ENCODE peak calls at places on chromosomes 11 and 22, in eight cellular contexts. One of them, this sample, is unnamed.

GRCh38 chr22:24402460-24403192 is 24.8 kb upstream of the ADORA2A start:
- DNase-seq in thoracic aorta: peak; percentile 83
- DNase-seq in IMR-90: peak; percentile 94
- DNase-seq in neural progenitor cell: no peak
- DNase-seq in adrenal gland: peak; percentile 91
- DNase-seq in astrocyte of the spinal cord: peak; percentile 89
- DNase-seq in cardiac fibroblast: peak; percentile 94
- DNase-seq in Peyer's patch: peak; percentile 34
- DNase-seq in this sample: no peak

GRCh38 chr11:8828580-8829358 is 82.2 kb upstream of the AKIP1 start:
- DNase-seq in thoracic aorta: no peak
- DNase-seq in IMR-90: peak; percentile 70
- DNase-seq in neural progenitor cell: no peak
- DNase-seq in adrenal gland: peak; percentile 41
- DNase-seq in astrocyte of the spinal cord: peak; percentile 41
- DNase-seq in cardiac fibroblast: no peak
- DNase-seq in Peyer's patch: no peak
- DNase-seq in this sample: no peak

GRCh38 chr22:39292561-39293074 is 26.8 kb downstream of the RPL3 start:
- DNase-seq in thoracic aorta: peak; percentile 80
- DNase-seq in IMR-90: peak; percentile 92
- DNase-seq in neural progenitor cell: peak; percentile 77
- DNase-seq in adrenal gland: peak; percentile 98
- DNase-seq in astrocyte of the spinal cord: peak; percentile 96
- DNase-seq in cardiac fibroblast: peak; percentile 93
- DNase-seq in Peyer's patch: peak; percentile 45
- DNase-seq in this sample: peak; percentile 34

GRCh38 chr11:113907681-113908080 is 3.1 kb downstream of the HTR3B start:
- DNase-seq in thoracic aorta: no peak
- DNase-seq in IMR-90: no peak
- DNase-seq in neural progenitor cell: no peak
- DNase-seq in adrenal gland: no peak
- DNase-seq in astrocyte of the spinal cord: no peak
- DNase-seq in cardiac fibroblast: no peak
- DNase-seq in Peyer's patch: no peak
- DNase-seq in this sample: no peak

GRCh38 chr11:134443246-134443645 is 31.2 kb upstream of the B3GAT1 start:
- DNase-seq in thoracic aorta: no peak
- DNase-seq in IMR-90: no peak
- DNase-seq in neural progenitor cell: no peak
- DNase-seq in adrenal gland: no peak
- DNase-seq in astrocyte of the spinal cord: no peak
- DNase-seq in cardiac fibroblast: no peak
- DNase-seq in Peyer's patch: no peak
- DNase-seq in this sample: no peak

GRCh38 chr11:119363081-119363861 is 16.8 kb upstream of the MFRP start:
- DNase-seq in thoracic aorta: no peak
- DNase-seq in IMR-90: no peak
- DNase-seq in neural progenitor cell: no peak
- DNase-seq in adrenal gland: peak; percentile 59
- DNase-seq in astrocyte of the spinal cord: no peak
- DNase-seq in cardiac fibroblast: no peak
- DNase-seq in Peyer's patch: no peak
- DNase-seq in this sample: no peak

GRCh38 chr11:32052218-32052617 is 38.7 kb upstream of the RCN1 start:
- DNase-seq in thoracic aorta: no peak
- DNase-seq in IMR-90: peak; percentile 58
- DNase-seq in neural progenitor cell: peak; percentile 71
- DNase-seq in adrenal gland: peak; percentile 63
- DNase-seq in astrocyte of the spinal cord: peak; percentile 55
- DNase-seq in cardiac fibroblast: peak; percentile 73
- DNase-seq in Peyer's patch: peak; percentile 27
- DNase-seq in this sample: peak; percentile 71

GRCh38 chr11:73396985-73397384 is 20.8 kb downstream of the RELT start:
- DNase-seq in thoracic aorta: no peak
- DNase-seq in IMR-90: no peak
- DNase-seq in neural progenitor cell: no peak
- DNase-seq in adrenal gland: no peak
- DNase-seq in astrocyte of the spinal cord: no peak
- DNase-seq in cardiac fibroblast: no peak
- DNase-seq in Peyer's patch: no peak
- DNase-seq in this sample: no peak

GRCh38 chr22:45994516-45995404 is 17.8 kb upstream of the WNT7B start:
- DNase-seq in thoracic aorta: no peak
- DNase-seq in IMR-90: peak; percentile 44
- DNase-seq in neural progenitor cell: peak; percentile 77
- DNase-seq in adrenal gland: peak; percentile 88
- DNase-seq in astrocyte of the spinal cord: peak; percentile 49
- DNase-seq in cardiac fibroblast: peak; percentile 68
- DNase-seq in Peyer's patch: peak; percentile 74
- DNase-seq in this sample: peak; percentile 99

GRCh38 chr22:30267382-30268302 is 991 bp upstream of the OSM start:
- DNase-seq in thoracic aorta: no peak
- DNase-seq in IMR-90: no peak
- DNase-seq in neural progenitor cell: no peak
- DNase-seq in adrenal gland: no peak
- DNase-seq in astrocyte of the spinal cord: no peak
- DNase-seq in cardiac fibroblast: no peak
- DNase-seq in Peyer's patch: peak; percentile 56
- DNase-seq in this sample: no peak

GRCh38 chr11:67389477-67389876 is 2.3 kb upstream of the RAD9A start:
- DNase-seq in thoracic aorta: no peak
- DNase-seq in IMR-90: no peak
- DNase-seq in neural progenitor cell: peak; percentile 66
- DNase-seq in adrenal gland: peak; percentile 44
- DNase-seq in astrocyte of the spinal cord: no peak
- DNase-seq in cardiac fibroblast: no peak
- DNase-seq in Peyer's patch: peak; percentile 67
- DNase-seq in this sample: peak; percentile 64

GRCh38 chr22:28139993-28140392 is 220.9 kb upstream of the PITPNB start:
- DNase-seq in thoracic aorta: no peak
- DNase-seq in IMR-90: peak; percentile 93
- DNase-seq in neural progenitor cell: no peak
- DNase-seq in adrenal gland: no peak
- DNase-seq in astrocyte of the spinal cord: peak; percentile 86
- DNase-seq in cardiac fibroblast: peak; percentile 95
- DNase-seq in Peyer's patch: no peak
- DNase-seq in this sample: no peak

GRCh38 chr22:33326540-33327295 is 268.5 kb upstream of the SYN3 start:
- DNase-seq in thoracic aorta: no peak
- DNase-seq in IMR-90: no peak
- DNase-seq in neural progenitor cell: no peak
- DNase-seq in adrenal gland: no peak
- DNase-seq in astrocyte of the spinal cord: no peak
- DNase-seq in cardiac fibroblast: no peak
- DNase-seq in Peyer's patch: no peak
- DNase-seq in this sample: no peak

GRCh38 chr11:129248618-129249017 is 56.5 kb upstream of the ARHGAP32 start:
- DNase-seq in thoracic aorta: no peak
- DNase-seq in IMR-90: peak; percentile 80
- DNase-seq in neural progenitor cell: no peak
- DNase-seq in adrenal gland: no peak
- DNase-seq in astrocyte of the spinal cord: peak; percentile 66
- DNase-seq in cardiac fibroblast: peak; percentile 76
- DNase-seq in Peyer's patch: no peak
- DNase-seq in this sample: no peak

GRCh38 chr11:6611092-6612007 is 666 bp downstream of the TAF10 start:
- DNase-seq in thoracic aorta: no peak
- DNase-seq in IMR-90: peak; percentile 21
- DNase-seq in neural progenitor cell: peak; percentile 48
- DNase-seq in adrenal gland: peak; percentile 44
- DNase-seq in astrocyte of the spinal cord: peak; percentile 19
- DNase-seq in cardiac fibroblast: peak; percentile 39
- DNase-seq in Peyer's patch: peak; percentile 28
- DNase-seq in this sample: no peak

GRCh38 chr11:67644472-67645418 is 5.2 kb upstream of the TBX10 start:
- DNase-seq in thoracic aorta: no peak
- DNase-seq in IMR-90: no peak
- DNase-seq in neural progenitor cell: no peak
- DNase-seq in adrenal gland: no peak
- DNase-seq in astrocyte of the spinal cord: no peak
- DNase-seq in cardiac fibroblast: no peak
- DNase-seq in Peyer's patch: no peak
- DNase-seq in this sample: no peak

GRCh38 chr11:93817426-93818348 is 32.7 kb downstream of the VSTM5 start:
- DNase-seq in thoracic aorta: no peak
- DNase-seq in IMR-90: no peak
- DNase-seq in neural progenitor cell: no peak
- DNase-seq in adrenal gland: no peak
- DNase-seq in astrocyte of the spinal cord: no peak
- DNase-seq in cardiac fibroblast: peak; percentile 33
- DNase-seq in Peyer's patch: no peak
- DNase-seq in this sample: no peak

GRCh38 chr22:24697671-24698082 is 76.8 kb downstream of the PIWIL3 start:
- DNase-seq in thoracic aorta: no peak
- DNase-seq in IMR-90: no peak
- DNase-seq in neural progenitor cell: no peak
- DNase-seq in adrenal gland: peak; percentile 47
- DNase-seq in astrocyte of the spinal cord: no peak
- DNase-seq in cardiac fibroblast: no peak
- DNase-seq in Peyer's patch: no peak
- DNase-seq in this sample: no peak

DNA sequence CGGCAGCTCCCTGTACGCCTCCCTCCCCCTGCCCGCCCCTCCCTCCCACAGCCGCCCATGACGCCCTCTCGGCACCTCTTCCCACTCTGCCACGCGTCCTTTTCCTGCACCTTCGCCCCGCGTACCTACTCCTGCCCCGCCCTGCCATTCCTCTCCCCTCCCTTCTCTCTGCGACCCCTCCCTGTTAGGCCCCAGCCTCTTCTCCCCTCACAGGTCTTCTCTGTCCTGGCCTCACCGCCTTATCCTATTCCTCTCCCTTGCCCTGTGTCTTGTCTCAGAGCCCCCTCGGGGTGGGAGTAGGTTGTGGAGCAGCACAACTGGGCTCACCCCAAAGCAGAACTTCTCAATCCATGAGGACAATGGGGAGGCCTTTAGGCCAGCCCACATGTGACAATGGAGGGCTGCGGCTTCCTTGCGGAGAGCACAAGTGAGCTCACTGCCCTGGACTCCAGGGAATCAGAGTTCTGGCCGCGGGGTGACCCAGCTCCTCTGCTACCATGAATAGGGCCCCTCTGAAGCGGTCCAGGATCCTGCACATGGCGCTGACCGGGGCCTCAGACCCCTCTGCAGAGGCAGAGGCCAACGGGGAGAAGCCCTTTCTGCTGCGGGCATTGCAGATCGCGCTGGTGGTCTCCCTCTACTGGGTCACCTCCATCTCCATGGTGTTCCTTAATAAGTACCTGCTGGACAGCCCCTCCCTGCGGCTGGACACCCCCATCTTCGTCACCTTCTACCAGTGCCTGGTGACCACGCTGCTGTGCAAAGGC is 539 bp downstream of the SLC35C1 start:
- DNase-seq in thoracic aorta: no peak
- DNase-seq in IMR-90: peak; percentile 78
- DNase-seq in neural progenitor cell: peak; percentile 70
- DNase-seq in adrenal gland: peak; percentile 57
- DNase-seq in astrocyte of the spinal cord: peak; percentile 71
- DNase-seq in cardiac fibroblast: peak; percentile 78
- DNase-seq in Peyer's patch: no peak
- DNase-seq in this sample: peak; percentile 17
- TF ChIP-seq CTCF in thoracic aorta: no peak
- TF ChIP-seq CTCF in IMR-90: no peak
- TF ChIP-seq CTCF in neural progenitor cell: no peak
- TF ChIP-seq CTCF in adrenal gland: no peak
- TF ChIP-seq CTCF in astrocyte of the spinal cord: no peak
- TF ChIP-seq CTCF in cardiac fibroblast: no peak
- TF ChIP-seq CTCF in Peyer's patch: no peak
- TF ChIP-seq CTCF in this sample: no peak

GRCh38 chr11:13073119-13073981 is 64.2 kb downstream of the RASSF10 start:
- DNase-seq in thoracic aorta: no peak
- DNase-seq in IMR-90: peak; percentile 79
- DNase-seq in neural progenitor cell: no peak
- DNase-seq in adrenal gland: no peak
- DNase-seq in astrocyte of the spinal cord: peak; percentile 80
- DNase-seq in cardiac fibroblast: peak; percentile 55
- DNase-seq in Peyer's patch: no peak
- DNase-seq in this sample: no peak
- TF ChIP-seq CTCF in thoracic aorta: no peak
- TF ChIP-seq CTCF in IMR-90: no peak
- TF ChIP-seq CTCF in neural progenitor cell: no peak
- TF ChIP-seq CTCF in adrenal gland: no peak
- TF ChIP-seq CTCF in astrocyte of the spinal cord: no peak
- TF ChIP-seq CTCF in cardiac fibroblast: no peak
- TF ChIP-seq CTCF in Peyer's patch: no peak
- TF ChIP-seq CTCF in this sample: no peak

GRCh38 chr11:116849491-116849890 is 12.1 kb upstream of the APOA1 start:
- DNase-seq in thoracic aorta: no peak
- DNase-seq in IMR-90: no peak
- DNase-seq in neural progenitor cell: no peak
- DNase-seq in adrenal gland: no peak
- DNase-seq in astrocyte of the spinal cord: no peak
- DNase-seq in cardiac fibroblast: no peak
- DNase-seq in Peyer's patch: no peak
- DNase-seq in this sample: no peak
- TF ChIP-seq CTCF in thoracic aorta: no peak
- TF ChIP-seq CTCF in IMR-90: no peak
- TF ChIP-seq CTCF in neural progenitor cell: no peak
- TF ChIP-seq CTCF in adrenal gland: no peak
- TF ChIP-seq CTCF in astrocyte of the spinal cord: no peak
- TF ChIP-seq CTCF in cardiac fibroblast: no peak
- TF ChIP-seq CTCF in Peyer's patch: no peak
- TF ChIP-seq CTCF in this sample: no peak

DNA sequence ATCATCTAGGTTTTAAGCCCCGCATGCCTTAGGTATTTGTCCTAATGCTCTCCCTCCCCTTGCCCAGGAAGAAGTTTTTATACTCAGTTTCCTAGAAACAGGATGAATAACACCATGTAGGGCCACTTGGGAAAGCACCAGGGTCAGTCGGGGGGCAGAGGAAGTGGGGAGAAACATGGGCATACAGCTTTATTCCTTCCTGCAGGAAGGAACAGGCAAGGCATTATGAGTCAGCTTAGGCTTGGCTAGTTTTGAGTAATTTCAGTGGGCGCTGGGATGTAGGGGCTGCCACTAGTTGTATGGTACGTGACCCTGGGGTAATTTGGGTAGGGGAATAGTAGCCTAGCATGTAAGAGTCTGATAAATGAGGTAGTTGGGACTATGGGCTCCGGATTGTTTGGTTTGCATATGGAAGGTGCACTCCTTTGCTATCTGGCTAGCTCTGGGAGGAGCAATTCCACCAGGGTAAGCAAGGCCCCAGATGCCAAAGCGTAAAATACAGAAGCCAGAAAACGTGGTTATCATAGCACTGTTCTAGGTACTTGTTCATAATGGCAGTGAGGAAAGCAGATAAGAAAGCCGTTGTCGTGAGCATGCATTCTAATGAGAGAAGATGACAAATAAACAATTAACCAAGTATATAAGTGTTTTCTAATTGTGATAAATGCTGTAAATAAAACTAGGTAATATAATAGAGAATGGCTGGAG is 24.8 kb downstream of the ACER3 start:
- DNase-seq in thoracic aorta: no peak
- DNase-seq in IMR-90: peak; percentile 49
- DNase-seq in neural progenitor cell: no peak
- DNase-seq in adrenal gland: no peak
- DNase-seq in astrocyte of the spinal cord: peak; percentile 67
- DNase-seq in cardiac fibroblast: peak; percentile 79
- DNase-seq in Peyer's patch: no peak
- DNase-seq in this sample: no peak
- TF ChIP-seq CTCF in thoracic aorta: no peak
- TF ChIP-seq CTCF in IMR-90: no peak
- TF ChIP-seq CTCF in neural progenitor cell: no peak
- TF ChIP-seq CTCF in adrenal gland: no peak
- TF ChIP-seq CTCF in astrocyte of the spinal cord: no peak
- TF ChIP-seq CTCF in cardiac fibroblast: no peak
- TF ChIP-seq CTCF in Peyer's patch: no peak
- TF ChIP-seq CTCF in this sample: no peak

This sample was measured in neural crest cell.